ENCODE peak calls at places on chromosome 12, in eight cellular contexts. One of them, this sample, is unnamed.
A peak's percentile ranks its signal among the peaks of the same experiment; 100 is the strongest.

GRCh38 chr12:69204191-69204590 is 35.2 kb upstream of the CPSF6 start:
- DNase-seq in transverse colon: no peak
- DNase-seq in GM06990: no peak
- DNase-seq in H1: no peak
- DNase-seq in fibroblast of mammary gland: no peak
- DNase-seq in AG10803: no peak
- DNase-seq in RWPE1: no peak
- DNase-seq in tibial artery: no peak
- DNase-seq in this sample: no peak

GRCh38 chr12:132373967-132374820 is 44.8 kb upstream of the GALNT9 start:
- DNase-seq in fibroblast of mammary gland: peak; percentile 20
- DNase-seq in tibial artery: no peak
- DNase-seq in RWPE1: peak; percentile 20
- DNase-seq in transverse colon: no peak
- DNase-seq in GM06990: no peak
- DNase-seq in H1: no peak
- DNase-seq in AG10803: no peak
- DNase-seq in this sample: no peak

GRCh38 chr12:104596128-104596799 is 139.5 kb downstream of the CHST11 start:
- DNase-seq in transverse colon: peak; percentile 24
- DNase-seq in H1: no peak
- DNase-seq in GM06990: no peak
- DNase-seq in tibial artery: peak; percentile 76
- DNase-seq in RWPE1: no peak
- DNase-seq in AG10803: peak; percentile 97
- DNase-seq in fibroblast of mammary gland: peak; percentile 99
- DNase-seq in this sample: peak; percentile 58

GRCh38 chr12:53937596-53938275 is 895 bp upstream of the HOXC13 start:
- DNase-seq in AG10803: no peak
- DNase-seq in RWPE1: no peak
- DNase-seq in fibroblast of mammary gland: no peak
- DNase-seq in H1: no peak
- DNase-seq in tibial artery: no peak
- DNase-seq in GM06990: no peak
- DNase-seq in transverse colon: no peak
- DNase-seq in this sample: no peak

GRCh38 chr12:24839268-24839791 is 109.6 kb downstream of the BCAT1 start:
- DNase-seq in AG10803: peak; percentile 47
- DNase-seq in GM06990: peak; percentile 83
- DNase-seq in tibial artery: no peak
- DNase-seq in RWPE1: no peak
- DNase-seq in fibroblast of mammary gland: peak; percentile 88
- DNase-seq in transverse colon: peak; percentile 14
- DNase-seq in H1: no peak
- DNase-seq in this sample: no peak

GRCh38 chr12:112798019-112798760 is 6.6 kb downstream of the RPH3A start:
- DNase-seq in transverse colon: no peak
- DNase-seq in RWPE1: no peak
- DNase-seq in H1: no peak
- DNase-seq in AG10803: no peak
- DNase-seq in fibroblast of mammary gland: no peak
- DNase-seq in GM06990: no peak
- DNase-seq in tibial artery: no peak
- DNase-seq in this sample: no peak

GRCh38 chr12:34347367-34347766 is 325.1 kb downstream of the ALG10 start:
- DNase-seq in RWPE1: peak; percentile 24
- DNase-seq in transverse colon: no peak
- DNase-seq in AG10803: no peak
- DNase-seq in tibial artery: no peak
- DNase-seq in fibroblast of mammary gland: no peak
- DNase-seq in GM06990: no peak
- DNase-seq in H1: no peak
- DNase-seq in this sample: no peak

GRCh38 chr12:28937196-28937595 is 211.9 kb upstream of the FAR2 start:
- DNase-seq in fibroblast of mammary gland: peak; percentile 26
- DNase-seq in transverse colon: no peak
- DNase-seq in RWPE1: peak; percentile 30
- DNase-seq in tibial artery: no peak
- DNase-seq in H1: no peak
- DNase-seq in GM06990: no peak
- DNase-seq in AG10803: peak; percentile 62
- DNase-seq in this sample: no peak

GRCh38 chr12:82745807-82746206 is 59.1 kb downstream of the TMTC2 start:
- DNase-seq in tibial artery: no peak
- DNase-seq in transverse colon: no peak
- DNase-seq in GM06990: no peak
- DNase-seq in fibroblast of mammary gland: no peak
- DNase-seq in RWPE1: no peak
- DNase-seq in H1: no peak
- DNase-seq in AG10803: no peak
- DNase-seq in this sample: no peak

GRCh38 chr12:124837249-124837897 is 26.3 kb downstream of the SCARB1 start:
- DNase-seq in RWPE1: no peak
- DNase-seq in tibial artery: no peak
- DNase-seq in fibroblast of mammary gland: no peak
- DNase-seq in GM06990: no peak
- DNase-seq in H1: no peak
- DNase-seq in transverse colon: no peak
- DNase-seq in AG10803: no peak
- DNase-seq in this sample: no peak

DNA sequence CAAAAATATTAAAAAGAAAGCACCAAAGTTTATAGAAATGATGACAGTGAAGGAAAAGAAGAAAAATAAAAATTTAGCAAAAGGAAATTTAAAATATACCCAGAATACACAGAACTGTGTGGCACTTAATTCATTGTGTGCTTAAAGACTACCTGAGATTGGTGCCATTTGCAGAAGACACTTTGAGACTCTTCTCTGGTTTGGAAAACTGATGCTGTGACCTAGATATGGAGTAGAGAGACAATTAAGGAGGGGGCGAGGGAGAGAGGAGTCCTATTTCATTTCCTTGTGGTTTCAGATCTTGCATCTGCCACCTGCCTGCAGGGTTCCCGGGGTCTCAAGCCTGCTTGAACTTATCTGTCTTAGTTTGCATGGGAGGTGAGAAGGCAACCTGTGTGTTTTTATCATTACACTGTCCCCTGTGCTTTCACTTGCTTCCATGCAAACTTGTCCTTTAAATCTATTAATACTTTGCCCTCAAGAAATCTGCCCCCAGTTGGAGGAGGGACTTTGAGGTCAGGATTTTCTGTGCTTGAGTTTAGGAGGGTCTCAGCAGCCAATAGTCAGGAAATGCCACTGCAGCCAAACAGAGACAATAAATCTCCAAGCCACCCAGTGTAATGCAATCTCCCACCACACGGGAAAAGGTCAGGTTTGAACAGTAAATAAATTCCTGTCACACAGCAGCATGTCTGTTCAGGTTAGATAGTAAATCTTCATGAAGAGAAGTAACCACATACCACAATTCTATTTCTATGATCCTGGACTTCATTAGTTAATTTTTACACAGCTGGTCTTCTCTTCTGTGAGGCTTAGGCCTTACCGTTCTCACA is 119.4 kb downstream of the CAND1 start:
- DNase-seq in fibroblast of mammary gland: no peak
- DNase-seq in AG10803: no peak
- DNase-seq in transverse colon: no peak
- DNase-seq in GM06990: no peak
- DNase-seq in RWPE1: no peak
- DNase-seq in tibial artery: no peak
- DNase-seq in H1: no peak
- DNase-seq in this sample: no peak
- TF ChIP-seq CTCF in fibroblast of mammary gland: peak; percentile 13
- TF ChIP-seq CTCF in AG10803: no peak
- TF ChIP-seq CTCF in transverse colon: no peak
- TF ChIP-seq CTCF in GM06990: peak; percentile 16
- TF ChIP-seq CTCF in RWPE1: peak; percentile 27
- TF ChIP-seq CTCF in tibial artery: no peak
- TF ChIP-seq CTCF in H1: no peak
- TF ChIP-seq CTCF in this sample: peak; percentile 12

GRCh38 chr12:13161172-13161571 is 35.4 kb upstream of the EMP1 start:
- DNase-seq in transverse colon: no peak
- DNase-seq in fibroblast of mammary gland: no peak
- DNase-seq in tibial artery: no peak
- DNase-seq in GM06990: no peak
- DNase-seq in AG10803: no peak
- DNase-seq in RWPE1: no peak
- DNase-seq in H1: no peak
- DNase-seq in this sample: no peak
- TF ChIP-seq CTCF in transverse colon: no peak
- TF ChIP-seq CTCF in fibroblast of mammary gland: peak; percentile 40
- TF ChIP-seq CTCF in tibial artery: no peak
- TF ChIP-seq CTCF in GM06990: peak; percentile 36
- TF ChIP-seq CTCF in AG10803: peak; percentile 34
- TF ChIP-seq CTCF in RWPE1: peak; percentile 13
- TF ChIP-seq CTCF in H1: no peak
- TF ChIP-seq CTCF in this sample: no peak

DNA sequence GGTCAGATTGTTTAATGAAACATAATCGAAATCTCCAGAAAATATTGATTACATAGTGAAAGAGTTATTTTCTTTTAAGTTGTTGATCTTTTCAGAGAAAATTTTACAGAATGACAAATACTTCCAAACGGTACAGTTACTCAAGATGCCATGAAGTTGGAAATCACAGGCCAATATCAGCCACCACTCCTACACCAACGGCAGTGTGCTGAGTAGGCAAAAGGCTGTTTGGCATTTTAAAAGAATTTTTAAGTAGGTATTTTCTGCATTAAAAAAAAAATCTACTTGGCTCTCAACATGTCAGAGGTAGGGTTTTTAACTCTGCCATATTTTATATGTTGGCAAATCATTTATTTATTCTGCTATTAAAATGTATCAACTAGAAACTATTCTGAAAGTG is 21.7 kb downstream of the SLC38A4 start:
- DNase-seq in fibroblast of mammary gland: no peak
- DNase-seq in GM06990: no peak
- DNase-seq in tibial artery: no peak
- DNase-seq in RWPE1: no peak
- DNase-seq in AG10803: no peak
- DNase-seq in H1: no peak
- DNase-seq in transverse colon: no peak
- DNase-seq in this sample: no peak
- TF ChIP-seq CTCF in fibroblast of mammary gland: no peak
- TF ChIP-seq CTCF in GM06990: no peak
- TF ChIP-seq CTCF in tibial artery: no peak
- TF ChIP-seq CTCF in RWPE1: no peak
- TF ChIP-seq CTCF in AG10803: no peak
- TF ChIP-seq CTCF in H1: no peak
- TF ChIP-seq CTCF in transverse colon: no peak
- TF ChIP-seq CTCF in this sample: no peak

GRCh38 chr12:113855998-113856397 is 110.1 kb downstream of the RBM19 start:
- DNase-seq in RWPE1: no peak
- DNase-seq in H1: no peak
- DNase-seq in tibial artery: no peak
- DNase-seq in transverse colon: no peak
- DNase-seq in GM06990: no peak
- DNase-seq in AG10803: no peak
- DNase-seq in fibroblast of mammary gland: no peak
- DNase-seq in this sample: no peak
- TF ChIP-seq CTCF in RWPE1: no peak
- TF ChIP-seq CTCF in H1: no peak
- TF ChIP-seq CTCF in tibial artery: no peak
- TF ChIP-seq CTCF in transverse colon: no peak
- TF ChIP-seq CTCF in GM06990: no peak
- TF ChIP-seq CTCF in AG10803: no peak
- TF ChIP-seq CTCF in fibroblast of mammary gland: no peak
- TF ChIP-seq CTCF in this sample: no peak

DNA sequence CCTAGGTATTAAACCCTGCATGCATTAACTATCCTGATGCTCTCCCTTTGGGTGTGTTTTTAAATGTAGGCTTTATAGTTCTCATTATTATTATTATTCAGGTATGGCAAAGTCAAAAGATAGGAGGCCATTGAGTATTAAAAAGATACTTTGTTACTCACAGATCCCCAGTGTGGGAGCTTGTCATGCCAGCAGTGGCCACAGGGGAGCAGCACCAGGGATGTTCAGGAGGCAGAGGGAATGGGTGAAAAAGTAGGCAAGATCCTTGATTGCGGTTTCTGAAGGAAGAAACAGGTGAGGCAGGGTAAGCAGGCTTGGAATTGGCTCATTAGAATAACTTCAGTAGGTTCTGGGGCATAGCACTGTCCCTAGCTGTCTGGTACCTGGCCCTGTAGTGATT is 382.2 kb downstream of the MED13L start:
- DNase-seq in AG10803: no peak
- DNase-seq in RWPE1: no peak
- DNase-seq in H1: no peak
- DNase-seq in fibroblast of mammary gland: peak; percentile 6
- DNase-seq in transverse colon: no peak
- DNase-seq in tibial artery: no peak
- DNase-seq in GM06990: no peak
- DNase-seq in this sample: no peak
- TF ChIP-seq CTCF in AG10803: peak; percentile 44
- TF ChIP-seq CTCF in RWPE1: peak; percentile 17
- TF ChIP-seq CTCF in H1: peak; percentile 79
- TF ChIP-seq CTCF in fibroblast of mammary gland: peak; percentile 53
- TF ChIP-seq CTCF in transverse colon: no peak
- TF ChIP-seq CTCF in tibial artery: no peak
- TF ChIP-seq CTCF in GM06990: peak; percentile 22
- TF ChIP-seq CTCF in this sample: no peak

GRCh38 chr12:91178139-91178561 is 4.5 kb downstream of the DCN start:
- DNase-seq in AG10803: peak; percentile 66
- DNase-seq in GM06990: peak; percentile 6
- DNase-seq in transverse colon: no peak
- DNase-seq in H1: no peak
- DNase-seq in RWPE1: peak; percentile 10
- DNase-seq in fibroblast of mammary gland: peak; percentile 69
- DNase-seq in tibial artery: no peak
- DNase-seq in this sample: peak; percentile 31
- TF ChIP-seq CTCF in AG10803: peak; percentile 78
- TF ChIP-seq CTCF in GM06990: peak; percentile 40
- TF ChIP-seq CTCF in transverse colon: peak; percentile 47
- TF ChIP-seq CTCF in H1: no peak
- TF ChIP-seq CTCF in RWPE1: peak; percentile 51
- TF ChIP-seq CTCF in fibroblast of mammary gland: peak; percentile 71
- TF ChIP-seq CTCF in tibial artery: peak; percentile 55
- TF ChIP-seq CTCF in this sample: peak; percentile 25